ENCODE peak calls at places on chromosomes 2 and 18, in five cellular contexts. O is K562, B is A549, Q is upper lobe of left lung, D is HepG2. Z is an unnamed sample.

GRCh38 chr2:29314816-29315571 is 199.8 kb downstream of the CLIP4 start:
- ATAC-seq in O (peak; percentile 61), B (no peak), Q (no peak), D (peak; percentile 76), Z (no peak)

GRCh38 chr2:168574856-168575630 is 119.0 kb downstream of the CERS6 start:
- ATAC-seq in O (no peak), B (no peak), Q (no peak), D (no peak), Z (no peak)

GRCh38 chr2:3348771-3349170 is 28.8 kb downstream of the EIPR1 start:
- ATAC-seq in O (no peak), B (no peak), Q (no peak), D (peak; percentile 18), Z (no peak)

GRCh38 chr2:157318884-157319283 is 6.7 kb downstream of the ERMN start:
- ATAC-seq in O (no peak), B (no peak), Q (no peak), D (no peak), Z (no peak)

GRCh38 chr2:17912266-17912691 is 33.8 kb downstream of the KCNS3 start:
- ATAC-seq in O (no peak), B (no peak), Q (peak; percentile 32), D (no peak), Z (no peak)

GRCh38 chr2:64838817-64839216 is 150.4 kb upstream of the SLC1A4 start:
- ATAC-seq in O (no peak), B (peak; percentile 58), Q (peak; percentile 69), D (no peak), Z (no peak)

GRCh38 chr18:32661486-32662299 is 111.1 kb downstream of the KLHL14 start:
- ATAC-seq in O (no peak), B (no peak), Q (no peak), D (no peak), Z (no peak)

GRCh38 chr18:48680339-48680738 is 141.5 kb downstream of the CTIF start:
- ATAC-seq in O (no peak), B (no peak), Q (no peak), D (peak; percentile 55), Z (peak; percentile 30)

GRCh38 chr18:57574866-57575265 is 11.6 kb downstream of the FECH start:
- ATAC-seq in O (no peak), B (no peak), Q (no peak), D (no peak), Z (no peak)

GRCh38 chr2:23689131-23689700 is 237.7 kb downstream of the ATAD2B start:
- ATAC-seq in O (no peak), B (no peak), Q (no peak), D (no peak), Z (no peak)

GRCh38 chr2:8303322-8303832 is 378.5 kb upstream of the ID2 start:
- ATAC-seq in O (peak; percentile 17), B (no peak), Q (peak; percentile 75), D (no peak), Z (peak; percentile 29)

GRCh38 chr2:147663964-147664363 is 180.9 kb upstream of the ACVR2A start:
- ATAC-seq in O (no peak), B (no peak), Q (no peak), D (no peak), Z (no peak)

GRCh38 chr2:199690225-199690624 is 160.8 kb downstream of the FTCDNL1 start:
- ATAC-seq in O (no peak), B (no peak), Q (no peak), D (no peak), Z (no peak)

GRCh38 chr18:34913837-34914755 is 127.1 kb upstream of the MAPRE2 start:
- ATAC-seq in O (no peak), B (no peak), Q (no peak), D (peak; percentile 80), Z (no peak)

GRCh38 chr2:30984141-30984540 is 154.1 kb downstream of the GALNT14 start:
- ATAC-seq in O (no peak), B (no peak), Q (no peak), D (no peak), Z (no peak)

GRCh38 chr18:45783097-45784075 is 42.1 kb upstream of the SIGLEC15 start:
- ATAC-seq in O (no peak), B (no peak), Q (no peak), D (no peak), Z (no peak)

GRCh38 chr2:43402002-43402401 is 175.6 kb upstream of the ZFP36L2 start:
- ATAC-seq in O (no peak), B (no peak), Q (no peak), D (no peak), Z (no peak)

GRCh38 chr2:15620340-15620739 is 28.7 kb downstream of the DDX1 start:
- ATAC-seq in O (no peak), B (no peak), Q (no peak), D (no peak), Z (no peak)

GRCh38 chr18:29874519-29875098 is 1167.9 kb downstream of the DSC3 start:
- ATAC-seq in O (peak; percentile 46), B (no peak), Q (no peak), D (peak; percentile 52), Z (no peak)

GRCh38 chr2:184040230-184040629 is 558.1 kb upstream of the ZNF804A start:
- ATAC-seq in O (no peak), B (no peak), Q (no peak), D (no peak), Z (no peak)

GRCh38 chr2:195945056-195945455 is 123.6 kb downstream of the DNAH7 start:
- ATAC-seq in O (no peak), B (no peak), Q (no peak), D (no peak), Z (no peak)

GRCh38 chr2:178298785-178299212 is 104.5 kb downstream of the OSBPL6 start:
- ATAC-seq in O (no peak), B (no peak), Q (no peak), D (no peak), Z (peak; percentile 78)

GRCh38 chr18:51097046-51097822 is 67.2 kb downstream of the SMAD4 start:
- ATAC-seq in O (no peak), B (no peak), Q (no peak), D (no peak), Z (no peak)

GRCh38 chr2:18740428-18740827 is 151.1 kb upstream of the NT5C1B start:
- ATAC-seq in O (no peak), B (no peak), Q (peak; percentile 92), D (no peak), Z (peak; percentile 34)

GRCh38 chr2:71833855-71834554 is 313.7 kb downstream of the CYP26B1 start:
- ATAC-seq in O (no peak), B (no peak), Q (peak; percentile 88), D (no peak), Z (peak; percentile 84)

GRCh38 chr2:33134086-33134763 is 187.5 kb downstream of the LTBP1 start:
- ATAC-seq in O (peak; percentile 49), B (peak; percentile 87), Q (peak; percentile 91), D (peak; percentile 87), Z (peak; percentile 82)

GRCh38 chr18:44709297-44710117 is 28.8 kb downstream of the SETBP1 start:
- ATAC-seq in O (no peak), B (no peak), Q (peak; percentile 48), D (no peak), Z (peak; percentile 44)

GRCh38 chr2:191907545-191907944 is 60.7 kb upstream of the CAVIN2 start:
- ATAC-seq in O (no peak), B (peak; percentile 76), Q (no peak), D (peak; percentile 92), Z (no peak)

GRCh38 chr2:189409647-189410046 is 31.6 kb upstream of the WDR75 start:
- ATAC-seq in O (no peak), B (no peak), Q (no peak), D (no peak), Z (no peak)
- H3K27ac ChIP-seq in O (no peak overlapping the region), B (no peak overlapping the region), Q (no peak overlapping the region), D (no peak overlapping the region), Z (peak overlapping the region; percentile 18)

GRCh38 chr18:31498450-31499156 is 626 bp downstream of the DSG2 start:
- ATAC-seq in O (peak; percentile 48), B (peak; percentile 41), Q (peak; percentile 57), D (no peak), Z (peak; percentile 22)

GRCh38 chr18:31500161-31500688 is 2.2 kb downstream of the DSG2 start:
- ATAC-seq in O (no peak), B (no peak), Q (no peak), D (no peak), Z (no peak)

GRCh38 chr18:31497404-31497710 is 620 bp upstream of the DSG2 start:
- ATAC-seq in O (no peak), B (no peak), Q (no peak), D (no peak), Z (no peak)

GRCh38 chr18:31499157-31499524 is 1.2 kb downstream of the DSG2 start:
- ATAC-seq in O (no peak), B (no peak), Q (no peak), D (no peak), Z (no peak)

GRCh38 chr18:31497711-31498449 is at the start of gene DSG2:
- ATAC-seq in O (peak; percentile 94), B (peak; percentile 91), Q (peak; percentile 93), D (peak; percentile 90), Z (peak; percentile 74)
- TF ChIP-seq POLR2A in O (peak; percentile 75), B (peak; percentile 65), Q (peak; percentile 49), D (peak; percentile 70), Z (no peak)

GRCh38 chr2:212960336-212960735 is 191.1 kb downstream of the IKZF2 start:
- ATAC-seq in O (no peak), B (no peak), Q (no peak), D (no peak), Z (no peak)

GRCh38 chr2:212958133-212958532 is 193.3 kb downstream of the IKZF2 start:
- ATAC-seq in O (no peak), B (no peak), Q (no peak), D (no peak), Z (no peak)

GRCh38 chr2:212957624-212958023 is 193.8 kb downstream of the IKZF2 start:
- ATAC-seq in O (no peak), B (no peak), Q (peak; percentile 44), D (no peak), Z (peak; percentile 13)

GRCh38 chr2:212959469-212960117 is 191.8 kb downstream of the IKZF2 start:
- ATAC-seq in O (no peak), B (no peak), Q (peak; percentile 13), D (no peak), Z (no peak)

GRCh38 chr2:212958757-212959295 is 192.6 kb downstream of the IKZF2 start:
- ATAC-seq in O (no peak), B (no peak), Q (peak; percentile 77), D (no peak), Z (no peak)
- H3K27ac ChIP-seq in O (no peak overlapping the region), B (no peak overlapping the region), Q (no peak overlapping the region), D (no peak overlapping the region), Z (no peak overlapping the region)

DNA sequence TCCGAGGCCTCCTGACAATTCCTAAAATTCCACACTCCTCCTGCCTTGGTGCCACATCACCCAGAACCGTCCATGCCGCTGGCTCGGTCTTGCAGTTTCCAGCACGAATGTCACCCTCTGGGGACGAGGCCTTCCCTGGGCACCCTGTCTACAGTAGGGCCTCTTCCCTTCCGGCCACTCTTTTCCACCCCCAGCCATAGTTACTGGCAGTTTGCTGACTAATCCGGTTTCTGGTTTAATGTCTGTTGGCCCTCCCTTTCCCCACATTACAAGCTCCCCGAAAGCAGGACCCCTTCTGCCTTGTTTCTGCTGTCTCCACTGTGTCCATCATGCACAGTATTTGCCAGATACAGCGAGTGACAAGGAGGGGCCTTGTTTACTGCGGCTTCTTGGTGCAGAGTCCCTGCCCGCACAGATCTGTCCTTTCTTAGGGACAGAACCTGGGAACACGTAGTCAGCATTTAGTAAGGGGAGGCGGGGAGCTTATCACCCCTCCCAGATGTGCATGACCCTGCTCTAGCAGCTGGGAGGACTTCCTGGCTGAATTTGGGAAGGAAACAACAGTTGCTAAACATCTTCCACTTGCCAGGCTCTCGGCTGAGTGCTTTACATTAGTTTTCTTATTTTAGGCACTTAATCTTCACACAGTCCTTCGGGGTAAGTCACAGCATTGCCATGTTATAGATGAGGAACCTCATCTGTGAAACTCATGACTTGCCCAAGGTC is 23.6 kb upstream of the CATIP start:
- ATAC-seq in O (peak; percentile 93), B (no peak), Q (peak; percentile 74), D (peak; percentile 23), Z (peak; percentile 62)
- TF ChIP-seq POLR2A in O (peak; percentile 75), B (no peak), Q (no peak), D (no peak), Z (peak; percentile 26)